ENCODE peak calls at places on chromosomes 4 and X, in five cellular contexts. Y is SK-N-SH, J is neural progenitor cell, C is heart left ventricle, K is tibial artery. T is an unnamed sample.

GRCh38 chr4:8005033-8005808 is 65.6 kb upstream of the AFAP1 start:
- DNase-seq in Y (no peak), J (no peak), C (no peak), K (no peak), T (no peak)

GRCh38 chr4:4386296-4386735 is 586 bp upstream of the NSG1 start:
- DNase-seq in Y (peak; percentile 86), J (peak; percentile 65), C (no peak), K (no peak), T (peak; percentile 35)

GRCh38 chr4:185700635-185701034 is 111.4 kb downstream of the SORBS2 start:
- DNase-seq in Y (no peak), J (no peak), C (no peak), K (no peak), T (no peak)

GRCh38 chr4:127843704-127844604 is 36.7 kb upstream of the PLK4 start:
- DNase-seq in Y (no peak), J (no peak), C (no peak), K (no peak), T (no peak)

GRCh38 chr4:7430965-7431695 is 3.6 kb downstream of the PSAPL1 start:
- DNase-seq in Y (no peak), J (no peak), C (peak; percentile 19), K (no peak), T (no peak)

GRCh38 chr4:159129822-159130550 is 27.1 kb downstream of the RAPGEF2 start:
- DNase-seq in Y (no peak), J (no peak), C (no peak), K (no peak), T (peak; percentile 62)

GRCh38 chr4:8015512-8015911 is 75.9 kb upstream of the AFAP1 start:
- DNase-seq in Y (peak; percentile 71), J (no peak), C (no peak), K (no peak), T (peak; percentile 16)

GRCh38 chrX:25003066-25003849 is 12.5 kb downstream of the ARX start:
- DNase-seq in Y (no peak), J (peak; percentile 67), C (no peak), K (no peak), T (no peak)

GRCh38 chr4:149765630-149766029 is 50.0 kb downstream of the IQCM start:
- DNase-seq in Y (no peak), J (no peak), C (no peak), K (no peak), T (no peak)

GRCh38 chr4:187883836-187884235 is 111.7 kb upstream of the ZFP42 start:
- DNase-seq in Y (no peak), J (no peak), C (no peak), K (no peak), T (no peak)

GRCh38 chr4:119550857-119551532 is 77.6 kb downstream of the PDE5A start:
- DNase-seq in Y (no peak), J (peak; percentile 95), C (no peak), K (no peak), T (no peak)

GRCh38 chr4:53804719-53805118 is 213.4 kb upstream of the LNX1 start:
- DNase-seq in Y (no peak), J (peak; percentile 18), C (no peak), K (no peak), T (no peak)

GRCh38 chrX:70482300-70482699 is 37.7 kb downstream of the DLG3 start:
- DNase-seq in Y (no peak), J (no peak), C (no peak), K (no peak), T (no peak)

GRCh38 chr4:20944961-20945360 is 244.7 kb downstream of the PACRGL start:
- DNase-seq in Y (no peak), J (no peak), C (no peak), K (no peak), T (no peak)

GRCh38 chr4:153489856-153490558 is 23.8 kb downstream of the TMEM131L start:
- DNase-seq in Y (no peak), J (no peak), C (no peak), K (no peak), T (no peak)

GRCh38 chr4:129092636-129093172 is 635 bp downstream of the SCLT1 start:
- DNase-seq in Y (no peak), J (no peak), C (no peak), K (no peak), T (peak; percentile 19)

GRCh38 chr4:47120783-47121182 is 89.4 kb downstream of the GABRB1 start:
- DNase-seq in Y (no peak), J (no peak), C (peak; percentile 37), K (no peak), T (no peak)

GRCh38 chr4:150402968-150403367 is 179.0 kb upstream of the MAB21L2 start:
- DNase-seq in Y (peak; percentile 60), J (peak; percentile 24), C (peak; percentile 73), K (no peak), T (no peak)

GRCh38 chr4:150381671-150382427 is 200.1 kb upstream of the MAB21L2 start:
- DNase-seq in Y (no peak), J (no peak), C (no peak), K (no peak), T (no peak)

GRCh38 chr4:43089730-43090129 is 197.2 kb downstream of the GRXCR1 start:
- DNase-seq in Y (no peak), J (no peak), C (no peak), K (no peak), T (no peak)

GRCh38 chrX:130893356-130894085 is 9.5 kb downstream of the ENOX2 start:
- DNase-seq in Y (no peak), J (no peak), C (no peak), K (no peak), T (peak; percentile 81)

DNA sequence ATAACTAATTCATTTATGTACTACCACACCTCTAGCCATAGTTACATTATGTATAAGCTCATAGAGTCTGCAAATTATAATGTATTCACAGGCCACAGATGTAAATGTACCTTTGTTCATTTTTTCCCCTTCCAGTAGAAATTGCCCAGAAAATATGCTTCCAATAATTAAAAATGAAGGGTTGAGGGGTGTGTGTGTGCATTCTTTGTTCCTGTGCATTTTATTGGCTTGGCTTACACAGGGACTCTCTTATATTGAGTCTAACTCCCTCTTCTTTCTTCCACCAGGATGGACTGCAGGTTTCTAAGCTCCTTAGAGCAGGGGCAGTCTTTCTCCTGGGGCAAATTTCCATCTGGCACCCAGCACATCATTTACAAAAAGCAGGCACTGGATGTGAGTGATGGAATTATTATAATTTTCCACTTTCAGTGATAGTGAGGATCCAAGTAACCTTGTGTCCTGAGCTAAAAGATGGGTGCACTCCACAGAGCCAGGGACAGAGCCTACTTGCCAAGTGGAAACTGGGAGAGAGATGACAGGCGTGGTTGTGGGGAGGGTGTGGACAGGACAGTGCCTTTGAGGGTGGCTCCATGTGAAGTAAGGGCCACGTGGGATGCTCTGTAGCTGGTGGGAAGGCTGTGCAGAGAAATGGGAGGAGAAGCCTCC is 16.2 kb downstream of the IGFBP7 start:
- DNase-seq in Y (no peak), J (no peak), C (peak; percentile 79), K (peak; percentile 64), T (no peak)
- H3K4me1 ChIP-seq in Y (peaks cover 11% of the 10 kb centered on the region), J (peaks cover 2% of the 10 kb centered on the region), C (peaks cover 52% of the 10 kb centered on the region), K (peaks cover 99% of the 10 kb centered on the region), T (peaks cover 31% of the 10 kb centered on the region)

GRCh38 chr4:55547918-55548317 is 1.2 kb upstream of the CLOCK start:
- DNase-seq in Y (no peak), J (no peak), C (no peak), K (no peak), T (no peak)
- TF ChIP-seq CTCF in Y (no peak), J (no peak), C (no peak), K (no peak), T (no peak)

GRCh38 chr4:81427605-81427922 is 44.1 kb downstream of the RASGEF1B start:
- DNase-seq in Y (no peak), J (no peak), C (no peak), K (no peak), T (peak; percentile 9)
- H3K4me3 ChIP-seq in Y (no peak overlapping the region), J (peak overlapping the region; percentile 5), C (no peak overlapping the region), K (no peak overlapping the region), T (no peak overlapping the region)

DNA sequence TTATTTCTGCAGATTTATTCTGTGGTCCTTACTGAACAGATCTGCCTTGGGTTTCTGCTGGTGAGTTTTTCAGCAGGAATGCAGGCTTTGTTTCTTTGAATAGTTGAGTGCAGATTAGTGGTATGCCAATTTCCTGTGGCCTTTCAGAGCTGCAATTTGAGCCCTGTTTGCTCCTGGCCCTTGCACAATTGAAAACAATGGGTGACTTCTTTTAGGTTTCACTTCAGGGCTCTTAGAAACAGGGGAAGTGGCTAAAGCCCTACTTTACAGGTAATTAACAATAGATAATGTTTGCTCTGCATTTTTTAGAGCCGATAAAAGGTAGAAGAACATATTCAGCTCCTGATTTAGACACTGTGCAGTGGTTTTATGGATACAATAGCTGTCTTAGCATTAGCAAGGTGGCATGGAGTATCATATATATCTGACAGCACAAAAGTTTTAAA is 21.9 kb downstream of the SPRY1 start:
- DNase-seq in Y (no peak), J (peak; percentile 92), C (no peak), K (no peak), T (peak; percentile 95)
- H3K4me1 ChIP-seq in Y (peaks cover 39% of the 10 kb centered on the region), J (peaks cover 38% of the 10 kb centered on the region), C (peaks cover 4% of the 10 kb centered on the region), K (peaks cover 17% of the 10 kb centered on the region), T (peaks cover 17% of the 10 kb centered on the region)

T was measured in cardiac muscle cell.